ENCODE peak calls at places on chromosomes 7 and 10, in five cellular contexts. P, V, K, D and F are unnamed samples.

GRCh38 chr7:115357213-115357999 is 435.5 kb downstream of the MDFIC start:
- DNase-seq in P (no peak), V (no peak), K (no peak), D (peak; percentile 17), F (no peak)

GRCh38 chr10:92891885-92892705 is 43.8 kb downstream of the EXOC6 start:
- DNase-seq in P (peak; percentile 81), V (no peak), K (no peak), D (peak; percentile 74), F (no peak)

GRCh38 chr10:37476285-37476684 is 350.9 kb downstream of the ANKRD30A start:
- DNase-seq in P (no peak), V (no peak), K (no peak), D (no peak), F (no peak)

GRCh38 chr10:43116596-43116995 is 21.6 kb upstream of the CSGALNACT2 start:
- DNase-seq in P (no peak), V (no peak), K (no peak), D (no peak), F (no peak)

GRCh38 chr7:149414745-149415390 is 46.0 kb downstream of the ZNF777 start:
- DNase-seq in P (no peak), V (no peak), K (peak; percentile 76), D (peak; percentile 30), F (peak; percentile 79)

GRCh38 chr10:28010821-28011220 is 11.9 kb upstream of the ODAD2 start:
- DNase-seq in P (no peak), V (no peak), K (no peak), D (no peak), F (no peak)

GRCh38 chr7:85135931-85136330 is 50.9 kb downstream of the SEMA3D start:
- DNase-seq in P (no peak), V (no peak), K (no peak), D (no peak), F (no peak)

GRCh38 chr7:105028004-105028403 is 14.0 kb downstream of the KMT2E start:
- DNase-seq in P (no peak), V (no peak), K (no peak), D (no peak), F (no peak)

GRCh38 chr10:86336341-86336740 is 30.3 kb downstream of the GRID1 start:
- DNase-seq in P (no peak), V (no peak), K (peak; percentile 47), D (no peak), F (no peak)

GRCh38 chr7:107318523-107319160 is 149.8 kb downstream of the HBP1 start:
- DNase-seq in P (no peak), V (no peak), K (no peak), D (peak; percentile 24), F (no peak)

GRCh38 chr7:78099715-78100477 is 301.3 kb downstream of the PHTF2 start:
- DNase-seq in P (no peak), V (no peak), K (no peak), D (no peak), F (no peak)

GRCh38 chr10:71632200-71632820 is 87.3 kb downstream of the C10orf105 start:
- DNase-seq in P (no peak), V (no peak), K (no peak), D (no peak), F (no peak)

GRCh38 chr7:41244246-41244645 is 458.6 kb downstream of the INHBA start:
- DNase-seq in P (no peak), V (no peak), K (no peak), D (no peak), F (no peak)

GRCh38 chr7:65239707-65240352 is 133.8 kb upstream of the ZNF92 start:
- DNase-seq in P (peak; percentile 65), V (no peak), K (no peak), D (peak; percentile 30), F (no peak)

GRCh38 chr10:110392121-110392859 is 87.6 kb upstream of the SMNDC1 start:
- DNase-seq in P (no peak), V (no peak), K (no peak), D (no peak), F (no peak)

GRCh38 chr7:2465928-2466327 is 10.3 kb downstream of the GRIFIN start:
- DNase-seq in P (no peak), V (no peak), K (no peak), D (no peak), F (no peak)

GRCh38 chr10:64477791-64478190 is 956.6 kb downstream of the REEP3 start:
- DNase-seq in P (no peak), V (no peak), K (no peak), D (no peak), F (no peak)

GRCh38 chr10:131698986-131699385 is 201.8 kb upstream of the PPP2R2D start:
- DNase-seq in P (no peak), V (no peak), K (no peak), D (no peak), F (no peak)

GRCh38 chr7:129529643-129530042 is 27.3 kb downstream of the SMKR1 start:
- DNase-seq in P (no peak), V (no peak), K (no peak), D (no peak), F (no peak)

GRCh38 chr7:84801396-84801795 is 385.5 kb downstream of the SEMA3D start:
- DNase-seq in P (no peak), V (no peak), K (no peak), D (no peak), F (no peak)

GRCh38 chr10:110618206-110618605 is 25.9 kb upstream of the RBM20 start:
- DNase-seq in P (no peak), V (no peak), K (no peak), D (no peak), F (no peak)

GRCh38 chr10:111247781-111248389 is 171.1 kb downstream of the ADRA2A start:
- DNase-seq in P (no peak), V (no peak), K (no peak), D (no peak), F (no peak)

GRCh38 chr10:36492590-36493510 is 632.5 kb upstream of the ANKRD30A start:
- DNase-seq in P (no peak), V (no peak), K (no peak), D (no peak), F (no peak)

GRCh38 chr10:131819241-131820072 is 81.4 kb upstream of the PPP2R2D start:
- DNase-seq in P (no peak), V (no peak), K (peak; percentile 43), D (peak; percentile 6), F (no peak)

GRCh38 chr7:20005081-20005480 is 212.1 kb downstream of the MACC1 start:
- DNase-seq in P (no peak), V (no peak), K (no peak), D (no peak), F (no peak)

GRCh38 chr10:14403359-14403758 is 72.6 kb upstream of the FRMD4A start:
- DNase-seq in P (no peak), V (no peak), K (no peak), D (no peak), F (no peak)

GRCh38 chr7:32079530-32079929 is 9.3 kb upstream of the PDE1C start:
- DNase-seq in P (no peak), V (no peak), K (no peak), D (no peak), F (no peak)